ENCODE peak calls at places on chromosomes 12 and 14, in five cellular contexts. N is NCI-H1436 treated with DMSO at 0.1 percent for 48 hours, K is OCI-M1, F is NCI-H748 treated with DMSO at 0.1 percent for 48 hours, Z is GM13976. Q is an unnamed sample.

GRCh38 chr12:28708918-28709371 is 440.1 kb upstream of the FAR2 start:
- DNase-seq in F (no peak), Z (no peak), K (peak), N (no peak), Q (no peak)

GRCh38 chr12:31756977-31757420 is 28.2 kb upstream of the AMN1 start:
- DNase-seq in Z (no peak), K (peak), F (no peak), N (no peak), Q (no peak)

GRCh38 chr14:99509871-99510555 is 28.8 kb downstream of the CCNK start:
- DNase-seq in K (no peak), F (no peak), N (no peak), Z (peak), Q (no peak)

GRCh38 chr12:86389949-86390348 is 133.8 kb upstream of the MGAT4C start:
- DNase-seq in N (no peak), F (no peak), K (no peak), Z (no peak), Q (no peak)

GRCh38 chr12:18700254-18700653 is 37.6 kb downstream of the PLCZ1 start:
- DNase-seq in Z (no peak), K (no peak), F (no peak), N (no peak), Q (no peak)

GRCh38 chr12:116790066-116790465 is 52.0 kb downstream of the RNFT2 start:
- DNase-seq in N (no peak), Z (no peak), F (no peak), K (no peak), Q (no peak)

GRCh38 chr14:91371990-91372375 is 45.6 kb downstream of the CCDC88C start:
- DNase-seq in K (no peak), N (no peak), F (no peak), Z (no peak), Q (no peak)

GRCh38 chr14:93619176-93619793 is 169.0 kb downstream of the PRIMA1 start:
- DNase-seq in N (peak), F (peak), K (peak), Z (peak), Q (no peak)

GRCh38 chr12:51687142-51687935 is 96.3 kb downstream of the SCN8A start:
- DNase-seq in K (no peak), F (no peak), N (no peak), Z (no peak), Q (no peak)

GRCh38 chr12:29691146-29691854 is 92.4 kb downstream of the TMTC1 start:
- DNase-seq in K (peak), Z (no peak), F (no peak), N (no peak), Q (no peak)

GRCh38 chr14:70086685-70087379 is 101.9 kb downstream of the SLC8A3 start:
- DNase-seq in K (peak), F (peak), Z (peak), N (no peak), Q (peak)

GRCh38 chr14:71361335-71361734 is 454.1 kb downstream of the PCNX1 start:
- DNase-seq in N (no peak), K (peak), F (no peak), Z (no peak), Q (no peak)

GRCh38 chr12:9367201-9367600 is 159.0 kb upstream of the PZP start:
- DNase-seq in Z (no peak), K (peak), F (no peak), N (no peak), Q (no peak)

GRCh38 chr12:77914089-77914488 is 83.4 kb downstream of the NAV3 start:
- DNase-seq in K (no peak), F (no peak), Z (no peak), N (no peak), Q (peak)

GRCh38 chr14:72657214-72657921 is 236.5 kb downstream of the DPF3 start:
- DNase-seq in F (no peak), K (no peak), N (no peak), Z (no peak), Q (no peak)

GRCh38 chr12:6392499-6392898 is 8.5 kb downstream of the LTBR start:
- DNase-seq in F (no peak), K (peak), Z (no peak), N (no peak), Q (no peak)

GRCh38 chr12:24777359-24777758 is 171.5 kb downstream of the BCAT1 start:
- DNase-seq in K (no peak), F (no peak), N (no peak), Z (no peak), Q (no peak)

GRCh38 chr14:93915070-93915705 is 12.0 kb upstream of the FAM181A start:
- DNase-seq in Z (no peak), K (no peak), N (no peak), F (no peak), Q (no peak)

GRCh38 chr14:95765016-95765415 is 51.1 kb upstream of the TCL1A start:
- DNase-seq in F (no peak), Z (no peak), N (no peak), K (no peak), Q (no peak)

GRCh38 chr12:124162151-124163110 is 132.5 kb upstream of the RFLNA start:
- DNase-seq in Z (no peak), N (no peak), F (peak), K (no peak), Q (no peak)

GRCh38 chr14:44937547-44937946 is 24.2 kb downstream of the KLHL28 start:
- DNase-seq in N (no peak), Z (no peak), F (no peak), K (no peak), Q (no peak)

GRCh38 chr12:98754095-98754494 is 109.0 kb downstream of the APAF1 start:
- DNase-seq in K (peak), F (no peak), Z (peak), N (no peak), Q (no peak)

GRCh38 chr14:92559486-92559885 is 45.9 kb downstream of the RIN3 start:
- DNase-seq in F (no peak), K (no peak), N (no peak), Z (no peak), Q (no peak)

GRCh38 chr14:68820119-68820518 is 27.3 kb upstream of the ZFP36L1 start:
- DNase-seq in K (no peak), F (no peak), N (no peak), Z (peak), Q (no peak)

GRCh38 chr12:71216725-71217579 is 59.2 kb upstream of the TSPAN8 start:
- DNase-seq in K (peak), F (peak), Z (no peak), N (no peak), Q (no peak)

GRCh38 chr14:24903337-24903736 is 146.6 kb downstream of the STXBP6 start:
- DNase-seq in Z (no peak), K (no peak), F (no peak), N (no peak), Q (no peak)

GRCh38 chr12:11805680-11806079 is 156.2 kb downstream of the ETV6 start:
- DNase-seq in Z (no peak), F (peak), N (no peak), K (no peak), Q (no peak)

GRCh38 chr14:54894995-54895394 is 7.6 kb downstream of the GCH1 start:
- DNase-seq in Z (no peak), F (no peak), K (no peak), N (no peak), Q (no peak)

GRCh38 chr12:47987411-47988072 is 16.7 kb downstream of the COL2A1 start:
- DNase-seq in N (no peak), Z (no peak), K (no peak), F (no peak), Q (no peak)

GRCh38 chr12:30197392-30198047 is 413.8 kb upstream of the TMTC1 start:
- DNase-seq in N (no peak), F (peak), K (peak), Z (no peak), Q (no peak)

GRCh38 chr14:36222952-36223468 is 46.5 kb upstream of the PTCSC3 start:
- DNase-seq in Z (no peak), N (no peak), F (no peak), K (no peak), Q (no peak)

GRCh38 chr12:110545812-110546211 is 37.3 kb downstream of the PPTC7 start:
- DNase-seq in K (no peak), Z (no peak), N (no peak), F (no peak), Q (no peak)

GRCh38 chr14:96648506-96649326 is 146.5 kb downstream of the PAPOLA start:
- DNase-seq in F (no peak), Z (peak), N (no peak), K (no peak), Q (no peak)

GRCh38 chr14:70771781-70772212 is 37.5 kb downstream of the MAP3K9 start:
- DNase-seq in Z (no peak), F (no peak), N (no peak), K (no peak), Q (no peak)

GRCh38 chr12:92021665-92022033 is 124.0 kb downstream of the BTG1 start:
- DNase-seq in N (no peak), K (no peak), Z (no peak), F (peak), Q (no peak)

GRCh38 chr12:74424778-74425177 is 112.9 kb upstream of the ATXN7L3B start:
- DNase-seq in N (no peak), Z (no peak), F (no peak), K (peak), Q (no peak)

GRCh38 chr12:96587691-96588090 is 98.3 kb downstream of the CFAP54 start:
- DNase-seq in N (no peak), K (no peak), F (no peak), Z (no peak), Q (no peak)

GRCh38 chr14:49173765-49174373 is 412.3 kb downstream of the RPS29 start:
- DNase-seq in F (peak), Z (peak), K (peak), N (no peak), Q (no peak)

GRCh38 chr14:51880810-51881580 is 20.6 kb downstream of the GNG2 start:
- DNase-seq in Z (no peak), F (no peak), N (no peak), K (no peak), Q (no peak)

GRCh38 chr14:35051796-35052195 is 5.7 kb downstream of the FAM177A1 start:
- DNase-seq in F (no peak), K (no peak), N (no peak), Z (no peak), Q (no peak)